ENCODE peak calls at places on chromosomes 4 and X, in four cellular contexts. G is K562, K is HL-60, H is GM12878. F is an unnamed sample.

GRCh38 chr4:24889991-24890390 is 22.9 kb downstream of the CCDC149 start:
- DNase-seq in H (peak), G (no peak), K (no peak), F (no peak)

GRCh38 chrX:118459494-118459893 is 36.1 kb upstream of the DOCK11 start:
- DNase-seq in G (peak), H (peak), K (peak), F (peak)

GRCh38 chrX:39425124-39425806 is 624.0 kb downstream of the MID1IP1 start:
- DNase-seq in H (no peak), G (no peak), K (no peak), F (no peak)

GRCh38 chrX:40652664-40653063 is 5.3 kb upstream of the CXorf38 start:
- DNase-seq in K (no peak), H (no peak), G (no peak), F (no peak)

GRCh38 chr4:15457401-15458201 is 12.1 kb upstream of the CC2D2A start:
- DNase-seq in H (peak), K (no peak), G (peak), F (no peak)

GRCh38 chrX:111869639-111870034 is 6.3 kb upstream of the TRPC5OS start:
- DNase-seq in H (peak), K (no peak), G (peak), F (no peak)

GRCh38 chr4:86791126-86791525 is 58.1 kb downstream of the SLC10A6 start:
- DNase-seq in K (no peak), H (no peak), G (peak), F (no peak)

GRCh38 chrX:56920338-56920997 is 74.9 kb downstream of the SPIN3 start:
- DNase-seq in K (no peak), H (no peak), G (no peak), F (no peak)

GRCh38 chr4:41921476-41921875 is 13.8 kb upstream of the TMEM33 start:
- DNase-seq in H (no peak), G (no peak), K (no peak), F (no peak)

GRCh38 chrX:72685810-72686465 is 28.2 kb downstream of the PHKA1 start:
- DNase-seq in G (no peak), K (no peak), H (no peak), F (no peak)

GRCh38 chrX:56462389-56462788 is 101.0 kb upstream of the UBQLN2 start:
- DNase-seq in K (no peak), H (no peak), G (no peak), F (no peak)

GRCh38 chr4:105236917-105237311 is 90.2 kb downstream of the TET2 start:
- DNase-seq in K (no peak), H (no peak), G (no peak), F (no peak)

GRCh38 chr4:118918388-118918787 is 29.7 kb downstream of the SYNPO2 start:
- DNase-seq in K (no peak), H (no peak), G (no peak), F (no peak)

GRCh38 chrX:135585153-135585552 is 64.7 kb downstream of the INTS6L start:
- DNase-seq in K (no peak), G (peak), H (no peak), F (no peak)

GRCh38 chrX:98338544-98338943 is 1454.8 kb downstream of the RPA4 start:
- DNase-seq in G (no peak), H (no peak), K (no peak), F (no peak)

GRCh38 chrX:130975947-130976346 is 72.9 kb upstream of the ENOX2 start:
- DNase-seq in K (peak), G (peak), H (no peak), F (no peak)

GRCh38 chr4:139872274-139872673 is 206.7 kb downstream of the MGST2 start:
- DNase-seq in G (no peak), H (no peak), K (peak), F (no peak)

GRCh38 chrX:115912372-115912897 is 258.1 kb upstream of the AGTR2 start:
- DNase-seq in G (peak), K (no peak), H (peak), F (no peak)

DNA sequence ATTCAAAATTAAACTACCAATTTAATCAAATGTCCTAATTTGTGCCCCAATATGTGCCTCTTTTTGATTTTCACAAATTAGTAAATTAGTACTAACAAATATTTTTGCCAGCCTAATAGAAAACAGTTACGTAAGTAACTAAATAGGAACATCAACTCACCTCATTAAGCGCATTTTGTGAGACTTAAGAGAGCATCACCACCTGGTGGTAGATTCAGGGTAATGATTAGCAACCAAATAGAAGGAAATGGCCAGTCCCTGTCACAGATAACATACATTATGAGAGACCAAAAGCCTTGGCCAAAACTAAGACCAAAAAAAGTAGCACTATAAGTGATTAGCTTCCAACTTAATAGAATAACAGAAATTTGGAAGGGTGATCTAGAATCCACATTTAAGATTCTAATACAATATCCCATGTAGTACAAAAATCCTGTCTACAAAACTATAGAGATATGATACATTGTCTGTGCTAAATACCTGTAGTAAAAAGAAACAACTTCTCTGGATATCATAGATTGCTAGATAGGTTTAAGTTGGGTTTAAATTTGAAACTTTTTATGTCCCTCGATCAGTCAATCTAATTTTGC is 46.7 kb downstream of the C4orf46 start:
- DNase-seq in K (peak), G (peak), H (peak), F (peak)
- TF ChIP-seq SPI1 in K (no peak), G (no peak), H (no peak), F (no peak)

GRCh38 chr4:186789671-186790070 is 66.0 kb upstream of the FAT1 start:
- DNase-seq in K (no peak), H (no peak), G (no peak), F (no peak)
- TF ChIP-seq SPI1 in K (no peak), H (no peak), G (no peak), F (no peak)

DNA sequence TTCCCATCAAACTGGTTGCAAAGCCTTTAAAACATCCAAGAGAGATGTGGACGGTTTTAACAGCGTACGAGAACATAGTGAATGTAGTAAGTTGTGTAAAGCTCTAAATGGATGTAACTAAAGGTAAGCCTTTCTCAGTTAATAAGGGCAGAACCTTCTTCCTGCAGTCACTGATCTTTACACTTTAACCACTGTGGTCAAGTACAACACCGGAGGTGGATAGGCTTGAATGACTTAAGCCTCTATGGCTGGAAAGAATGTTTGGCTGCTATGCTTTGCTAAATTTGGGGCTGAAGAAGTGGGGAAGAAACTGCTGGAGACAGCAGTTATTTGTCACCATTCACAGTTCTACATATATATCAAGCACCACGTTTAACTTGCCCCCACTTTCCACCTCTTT is 285.1 kb upstream of the FMR1 start:
- DNase-seq in K (no peak), G (no peak), H (no peak), F (no peak)
- TF ChIP-seq SPI1 in K (no peak), G (no peak), H (no peak), F (no peak)

GRCh38 chrX:68114573-68115199 is 318.6 kb downstream of the OPHN1 start:
- DNase-seq in K (peak), H (no peak), G (peak), F (no peak)
- TF ChIP-seq SPI1 in K (peak), H (no peak), G (no peak), F (no peak)

GRCh38 chrX:108070891-108071290 is 20.5 kb downstream of the PSMD10 start:
- DNase-seq in G (no peak), K (no peak), H (no peak), F (no peak)
- TF ChIP-seq SPI1 in G (no peak), K (no peak), H (no peak), F (no peak)